ENCODE peak calls at places on chromosomes 3 and 15, in ten cellular contexts. F is esophagus muscularis mucosa, V is epithelial cell of esophagus, A is AG09309, Q is heart right ventricle, D is fibroblast of villous mesenchyme, N is choroid plexus epithelial cell, L is pancreas, X is A549, C is uterus. W is an unnamed sample.

GRCh38 chr3:62238003-62238402 is 135.3 kb downstream of the FEZF2 start:
- DNase-seq in V (no peak), N (no peak), L (no peak), C (no peak), F (no peak), Q (no peak), D (no peak), A (no peak), X (no peak), W (no peak)

GRCh38 chr3:50271314-50272072 is 2.5 kb downstream of the SEMA3B start:
- DNase-seq in V (no peak), F (no peak), D (no peak), L (peak), A (no peak), C (no peak), X (no peak), Q (no peak), N (no peak), W (no peak)

GRCh38 chr3:10284496-10284895 is 8.3 kb downstream of the GHRL start:
- DNase-seq in C (no peak), Q (no peak), D (no peak), V (no peak), N (no peak), A (no peak), X (no peak), F (no peak), L (no peak), W (no peak)

GRCh38 chr3:155382396-155383042 is 89.0 kb upstream of the STRIT1 start:
- DNase-seq in X (peak), C (peak), L (peak), V (peak), A (no peak), N (peak), Q (peak), D (peak), F (no peak), W (peak)

GRCh38 chr3:187456268-187456667 is 88.1 kb downstream of the RTP4 start:
- DNase-seq in A (peak), F (peak), N (peak), Q (peak), L (peak), C (peak), V (no peak), X (no peak), D (peak), W (peak)

GRCh38 chr3:124878561-124879394 is 8.4 kb downstream of the ITGB5 start:
- DNase-seq in F (peak), Q (no peak), V (peak), D (peak), C (peak), N (peak), X (peak), A (peak), L (peak), W (no peak)

GRCh38 chr3:139389552-139390368 is at the start of gene COPB2:
- DNase-seq in D (peak), Q (peak), V (peak), C (peak), A (peak), L (peak), X (peak), F (peak), N (peak), W (peak)

GRCh38 chr3:58041826-58042324 is 33.7 kb downstream of the FLNB start:
- DNase-seq in V (no peak), L (no peak), X (no peak), N (peak), C (no peak), F (no peak), Q (no peak), A (peak), D (peak), W (no peak)

GRCh38 chr15:51366071-51366470 is 24.6 kb downstream of the GLDN start:
- DNase-seq in L (no peak), D (no peak), X (no peak), N (no peak), A (no peak), F (no peak), Q (no peak), V (peak), C (no peak), W (no peak)

GRCh38 chr3:59680916-59681315 is 631.1 kb upstream of the CFAP20DC start:
- DNase-seq in F (peak), X (no peak), N (no peak), L (no peak), C (no peak), D (no peak), Q (no peak), A (no peak), V (no peak), W (no peak)

GRCh38 chr3:124174910-124175874 is 183.3 kb upstream of the ROPN1 start:
- DNase-seq in V (no peak), C (no peak), D (no peak), Q (no peak), A (no peak), X (no peak), F (no peak), N (no peak), L (no peak), W (no peak)

GRCh38 chr15:45549831-45550230 is 27.3 kb upstream of the SLC30A4 start:
- DNase-seq in V (peak), Q (no peak), D (peak), N (peak), C (no peak), L (no peak), F (no peak), X (no peak), A (peak), W (no peak)

GRCh38 chr3:139099968-139100817 is 55.5 kb upstream of the PRR23C start:
- DNase-seq in Q (no peak), F (peak), V (no peak), X (no peak), D (no peak), L (no peak), N (no peak), A (no peak), C (no peak), W (no peak)

GRCh38 chr15:66912441-66912840 is 153.0 kb upstream of the SMAD3 start:
- DNase-seq in V (no peak), N (no peak), L (no peak), F (no peak), D (no peak), C (no peak), A (no peak), X (no peak), Q (no peak), W (no peak)

GRCh38 chr3:146972726-146973125 is 367.6 kb upstream of the PLSCR5 start:
- DNase-seq in Q (no peak), X (no peak), F (no peak), L (no peak), C (no peak), N (peak), A (peak), V (no peak), D (peak), W (no peak)

GRCh38 chr3:133463441-133463860 is 63.6 kb downstream of the BFSP2 start:
- DNase-seq in N (no peak), D (no peak), F (no peak), A (no peak), V (no peak), X (no peak), Q (no peak), C (no peak), L (no peak), W (no peak)

GRCh38 chr3:173214576-173214975 is 73.5 kb upstream of the SPATA16 start:
- DNase-seq in V (no peak), Q (no peak), F (no peak), D (no peak), A (no peak), L (no peak), N (no peak), X (no peak), C (no peak), W (no peak)

GRCh38 chr3:131142580-131142979 is 115.9 kb downstream of the NEK11 start:
- DNase-seq in V (no peak), C (no peak), A (no peak), Q (no peak), D (peak), N (peak), L (no peak), X (no peak), F (no peak), W (no peak)

GRCh38 chr3:194407423-194407822 is 8.4 kb upstream of the GP5 start:
- DNase-seq in L (no peak), X (no peak), V (peak), N (peak), F (no peak), A (no peak), Q (no peak), C (no peak), D (peak), W (no peak)

GRCh38 chr3:180466401-180467005 is 135.5 kb upstream of the TTC14 start:
- DNase-seq in D (no peak), V (peak), F (no peak), N (no peak), C (no peak), L (no peak), X (no peak), Q (no peak), A (no peak), W (no peak)
- TF ChIP-seq CTCF in D (no peak), V (no peak), F (no peak), N (no peak), C (no peak), L (no peak), X (no peak), Q (no peak), A (no peak), W (no peak)

GRCh38 chr3:55857635-55858034 is 370.5 kb upstream of the WNT5A start:
- DNase-seq in A (no peak), C (no peak), X (no peak), Q (no peak), F (no peak), V (no peak), N (no peak), L (no peak), D (no peak), W (no peak)
- H3K4me3 ChIP-seq in A (no peak), C (no peak), X (no peak), Q (no peak), F (no peak), V (no peak), N (no peak), L (no peak), D (no peak), W (no peak)

GRCh38 chr15:33234019-33234418 is 39.5 kb upstream of the FMN1 start:
- DNase-seq in V (peak), N (peak), X (peak), D (peak), C (no peak), L (no peak), Q (no peak), F (no peak), A (no peak), W (no peak)
- TF ChIP-seq CTCF in V (peak), N (peak), X (peak), D (peak), C (no peak), L (no peak), Q (no peak), F (peak), A (peak), W (peak)

GRCh38 chr15:64841258-64842098 is at the start of gene PLEKHO2:
- DNase-seq in Q (peak), A (peak), V (peak), C (peak), D (peak), F (peak), X (peak), L (peak), N (peak), W (peak)

GRCh38 chr15:64837502-64837901 is 4.2 kb upstream of the PLEKHO2 start:
- DNase-seq in D (no peak), A (no peak), X (no peak), N (no peak), Q (no peak), V (no peak), C (no peak), F (no peak), L (no peak), W (no peak)

GRCh38 chr15:64833690-64834089 is 8.0 kb upstream of the PLEKHO2 start:
- DNase-seq in C (no peak), Q (no peak), N (no peak), X (no peak), V (no peak), A (no peak), L (no peak), F (no peak), D (no peak), W (no peak)

DNA sequence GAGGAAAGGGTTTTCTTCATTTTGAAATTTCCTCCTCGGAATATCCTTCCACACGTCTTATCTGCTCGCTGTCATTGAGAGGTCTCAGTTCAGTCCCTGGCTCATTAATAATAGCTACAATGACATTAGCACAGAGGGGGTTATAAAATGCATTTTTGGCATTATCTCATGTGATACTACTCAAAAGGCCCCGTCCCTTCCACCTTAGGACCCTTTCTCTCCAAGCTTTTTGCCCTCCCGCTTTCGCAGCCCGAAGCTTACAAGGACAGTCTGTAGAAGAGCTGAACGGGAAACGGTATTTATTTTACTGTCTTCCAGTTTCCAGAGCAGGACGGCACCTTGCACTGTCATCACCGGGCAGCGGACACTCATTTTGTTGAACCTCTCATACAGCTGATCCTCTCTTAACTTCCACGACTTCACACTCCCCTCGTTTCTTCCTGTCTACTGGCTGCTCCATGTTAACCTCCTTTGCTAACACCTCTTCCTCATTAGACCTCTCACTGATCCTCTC is 5.6 kb upstream of the PLEKHO2 start:
- DNase-seq in F (no peak), L (no peak), A (no peak), N (no peak), C (no peak), X (no peak), Q (no peak), V (no peak), D (peak), W (no peak)
- H3K4me3 ChIP-seq in F (peak), L (no peak), A (no peak), N (no peak), C (peak), X (no peak), Q (no peak), V (no peak), D (peak), W (peak)

DNA sequence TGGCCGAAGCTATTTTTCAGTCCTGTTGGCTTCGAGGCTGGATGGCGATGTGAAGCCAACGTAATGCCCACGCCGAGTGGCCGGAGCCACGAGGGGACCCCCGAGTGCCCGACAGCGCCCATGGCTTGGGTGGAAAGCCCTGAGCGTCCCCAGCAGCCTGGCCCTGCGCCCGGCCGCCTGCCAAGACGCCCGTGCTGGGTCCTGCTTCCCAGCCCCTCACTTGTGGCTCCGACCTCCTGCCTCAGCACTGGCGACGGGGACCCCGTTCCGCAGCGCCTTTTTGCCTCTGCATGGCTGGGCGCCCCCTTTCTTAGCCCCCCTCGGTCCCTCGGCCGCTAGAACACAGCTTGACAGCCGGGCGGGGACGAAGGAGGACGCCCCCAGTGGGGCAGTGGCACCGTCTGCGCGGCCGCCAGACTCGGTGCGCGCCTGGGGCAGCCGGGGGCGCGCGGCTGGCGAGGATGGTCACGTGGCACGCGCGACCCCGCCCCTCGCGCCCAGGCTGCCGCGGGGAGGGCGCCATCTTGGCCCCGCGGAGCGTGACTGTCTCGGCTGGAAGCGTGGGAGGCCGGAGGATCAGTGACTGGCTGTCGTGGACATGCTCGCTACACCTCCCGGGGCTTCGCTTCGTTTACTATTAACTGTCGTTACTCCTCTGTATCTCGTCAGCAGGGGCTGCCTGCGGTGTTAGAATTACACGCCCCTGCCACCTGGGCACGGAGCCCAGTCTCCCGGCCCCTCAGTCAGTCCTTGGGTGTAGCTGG is 626 bp upstream of the GPR176 start:
- DNase-seq in Q (peak), N (peak), A (peak), C (peak), V (peak), X (peak), D (peak), L (peak), F (no peak), W (peak)
- TF ChIP-seq CTCF in Q (no peak), N (no peak), A (no peak), C (peak), V (no peak), X (no peak), D (no peak), L (no peak), F (no peak), W (no peak)

W was measured in left ventricle myocardium inferior.